ENCODE peak calls at places on chromosomes 16 and 17, in eight cellular contexts. N is anterior cingulate cortex; Z is Panc1; O is mucosa of descending colon; G is activated CD4-positive, alpha-beta memory T cell treated with anti-CD3 and anti-CD28 coated beads for 36 hours; K is WTC11; R is ovary; E is HT1080. C is an unnamed sample.

GRCh38 chr17:49038138-49038537 is 41.0 kb downstream of the IGF2BP1 start:
- DNase-seq in N (no peak), Z (no peak), O (no peak), G (no peak), K (no peak), R (no peak), E (no peak), C (no peak)

GRCh38 chr16:80569440-80570105 is 28.8 kb downstream of the DYNLRB2 start:
- DNase-seq in N (no peak), Z (no peak), O (no peak), G (peak; percentile 92), K (no peak), R (no peak), E (peak; percentile 93), C (no peak)

GRCh38 chr17:31740611-31741082 is 118.4 kb downstream of the COPRS start:
- DNase-seq in N (no peak), Z (no peak), O (no peak), G (no peak), K (no peak), R (no peak), E (peak; percentile 37), C (no peak)

GRCh38 chr17:44350733-44351226 is 5.7 kb downstream of the GRN start:
- DNase-seq in N (peak; percentile 18), Z (no peak), O (peak; percentile 80), G (peak; percentile 81), K (peak; percentile 82), R (peak; percentile 46), E (peak; percentile 59), C (no peak)

GRCh38 chr17:83029571-83029970 is 49.8 kb upstream of the METRNL start:
- DNase-seq in N (no peak), Z (no peak), O (no peak), G (no peak), K (no peak), R (no peak), E (no peak), C (no peak)

GRCh38 chr17:50225693-50226092 is 24.3 kb upstream of the COL1A1 start:
- DNase-seq in N (no peak), Z (no peak), O (no peak), G (no peak), K (no peak), R (no peak), E (no peak), C (no peak)

GRCh38 chr17:77541995-77542394 is 401.2 kb downstream of the SEC14L1 start:
- DNase-seq in N (no peak), Z (no peak), O (no peak), G (no peak), K (no peak), R (no peak), E (no peak), C (no peak)

GRCh38 chr16:54359555-54359954 is 73.0 kb upstream of the IRX3 start:
- DNase-seq in N (no peak), Z (no peak), O (no peak), G (no peak), K (no peak), R (no peak), E (no peak), C (no peak)

GRCh38 chr17:74862108-74862901 is 2.6 kb upstream of the GRIN2C start:
- DNase-seq in N (peak; percentile 43), Z (no peak), O (peak; percentile 69), G (peak; percentile 72), K (peak; percentile 91), R (peak; percentile 52), E (no peak), C (no peak)

GRCh38 chr17:45270828-45271418 is 9.0 kb upstream of the SPATA32 start:
- DNase-seq in N (no peak), Z (no peak), O (no peak), G (peak; percentile 64), K (peak; percentile 81), R (no peak), E (no peak), C (no peak)

GRCh38 chr17:77666881-77667395 is 291.6 kb upstream of the TNRC6C start:
- DNase-seq in N (no peak), Z (no peak), O (peak; percentile 34), G (peak; percentile 89), K (no peak), R (no peak), E (no peak), C (no peak)

GRCh38 chr16:26027060-26027459 is 335.3 kb downstream of the HS3ST4 start:
- DNase-seq in N (no peak), Z (no peak), O (no peak), G (no peak), K (no peak), R (no peak), E (no peak), C (no peak)

GRCh38 chr16:67372664-67373063 is 20.6 kb downstream of the TPPP3 start:
- DNase-seq in N (no peak), Z (no peak), O (no peak), G (no peak), K (no peak), R (no peak), E (peak; percentile 19), C (no peak)

GRCh38 chr17:15422392-15422957 is 44.9 kb downstream of the CDRT4 start:
- DNase-seq in N (no peak), Z (no peak), O (no peak), G (no peak), K (no peak), R (no peak), E (no peak), C (no peak)

GRCh38 chr16:69567031-69567680 is 1.4 kb downstream of the NFAT5 start:
- DNase-seq in N (no peak), Z (no peak), O (no peak), G (peak; percentile 39), K (no peak), R (no peak), E (no peak), C (no peak)

GRCh38 chr17:70254735-70255460 is 85.6 kb downstream of the KCNJ2 start:
- DNase-seq in N (no peak), Z (no peak), O (no peak), G (no peak), K (no peak), R (no peak), E (peak; percentile 37), C (no peak)

GRCh38 chr16:35506018-35506897 is 2046.8 kb downstream of the TP53TG3F start:
- DNase-seq in N (no peak), Z (no peak), O (no peak), G (no peak), K (no peak), R (no peak), E (no peak), C (no peak)

GRCh38 chr17:82180776-82181528 is 31.7 kb downstream of the CCDC57 start:
- DNase-seq in N (no peak), Z (no peak), O (no peak), G (no peak), K (no peak), R (no peak), E (no peak), C (no peak)

GRCh38 chr16:88552815-88553214 is 17.4 kb upstream of the ZC3H18 start:
- DNase-seq in N (no peak), Z (no peak), O (no peak), G (no peak), K (no peak), R (no peak), E (no peak), C (no peak)

GRCh38 chr17:80804466-80804865 is 187.2 kb upstream of the CHMP6 start:
- DNase-seq in N (no peak), Z (no peak), O (no peak), G (peak; percentile 53), K (no peak), R (no peak), E (no peak), C (no peak)

GRCh38 chr16:57299719-57300386 is 15.4 kb upstream of the PLLP start:
- DNase-seq in N (peak; percentile 79), Z (peak; percentile 92), O (peak; percentile 85), G (peak; percentile 93), K (peak; percentile 89), R (peak; percentile 87), E (peak; percentile 97), C (peak; percentile 85)

GRCh38 chr17:78722101-78722761 is 59.8 kb downstream of the CYTH1 start:
- DNase-seq in N (peak; percentile 43), Z (no peak), O (no peak), G (no peak), K (no peak), R (no peak), E (no peak), C (no peak)

GRCh38 chr17:78588258-78589030 is 11.2 kb upstream of the DNAH17 start:
- DNase-seq in N (no peak), Z (no peak), O (peak; percentile 6), G (no peak), K (no peak), R (no peak), E (no peak), C (no peak)

GRCh38 chr16:76535-77272 is 1.3 kb upstream of the MPG start:
- DNase-seq in N (no peak), Z (no peak), O (peak; percentile 81), G (peak; percentile 32), K (no peak), R (peak; percentile 86), E (peak; percentile 93), C (no peak)

C was measured in brain pericyte.